ENCODE peak calls at places on chromosomes 11 and 22, in ten cellular contexts. One of them, this sample, is unnamed. For H3K4me1, the result is how much of the 10 kb centered on the place peaks cover.

GRCh38 chr11:64447717-64448598 is 89.0 kb downstream of the RPS6KA4 start:
- DNase-seq in spleen: peak
- DNase-seq in H1: no peak
- DNase-seq in cardiac muscle cell: peak
- DNase-seq in CD4-positive, CD25-positive, alpha-beta regulatory T cell: no peak
- DNase-seq in CD8-positive, alpha-beta memory T cell: no peak
- DNase-seq in MM.1S: no peak
- DNase-seq in aorta: peak
- DNase-seq in uterus: no peak
- DNase-seq in neural progenitor cell: no peak
- DNase-seq in this sample: no peak

GRCh38 chr11:26522912-26523610 is 49.0 kb downstream of the MUC15 start:
- DNase-seq in cardiac muscle cell: peak
- DNase-seq in MM.1S: peak
- DNase-seq in CD4-positive, CD25-positive, alpha-beta regulatory T cell: no peak
- DNase-seq in neural progenitor cell: peak
- DNase-seq in H1: peak
- DNase-seq in CD8-positive, alpha-beta memory T cell: no peak
- DNase-seq in aorta: no peak
- DNase-seq in uterus: no peak
- DNase-seq in spleen: no peak
- DNase-seq in this sample: no peak

GRCh38 chr22:24751518-24751917 is 23.0 kb downstream of the PIWIL3 start:
- DNase-seq in cardiac muscle cell: no peak
- DNase-seq in H1: no peak
- DNase-seq in uterus: no peak
- DNase-seq in neural progenitor cell: no peak
- DNase-seq in CD8-positive, alpha-beta memory T cell: no peak
- DNase-seq in spleen: no peak
- DNase-seq in aorta: no peak
- DNase-seq in MM.1S: no peak
- DNase-seq in CD4-positive, CD25-positive, alpha-beta regulatory T cell: no peak
- DNase-seq in this sample: no peak

GRCh38 chr11:46127150-46127638 is 5.9 kb upstream of the PHF21A start:
- DNase-seq in aorta: peak
- DNase-seq in CD8-positive, alpha-beta memory T cell: peak
- DNase-seq in H1: no peak
- DNase-seq in uterus: no peak
- DNase-seq in cardiac muscle cell: peak
- DNase-seq in neural progenitor cell: peak
- DNase-seq in MM.1S: peak
- DNase-seq in spleen: peak
- DNase-seq in CD4-positive, CD25-positive, alpha-beta regulatory T cell: peak
- DNase-seq in this sample: peak

GRCh38 chr22:29994027-29994715 is 86.1 kb upstream of the HORMAD2 start:
- DNase-seq in neural progenitor cell: no peak
- DNase-seq in aorta: no peak
- DNase-seq in H1: no peak
- DNase-seq in cardiac muscle cell: peak
- DNase-seq in CD4-positive, CD25-positive, alpha-beta regulatory T cell: peak
- DNase-seq in MM.1S: no peak
- DNase-seq in spleen: no peak
- DNase-seq in CD8-positive, alpha-beta memory T cell: no peak
- DNase-seq in uterus: no peak
- DNase-seq in this sample: no peak

GRCh38 chr22:17922925-17923898 is 101.1 kb downstream of the MICAL3 start:
- DNase-seq in CD4-positive, CD25-positive, alpha-beta regulatory T cell: no peak
- DNase-seq in MM.1S: no peak
- DNase-seq in uterus: peak
- DNase-seq in CD8-positive, alpha-beta memory T cell: no peak
- DNase-seq in cardiac muscle cell: peak
- DNase-seq in neural progenitor cell: no peak
- DNase-seq in aorta: peak
- DNase-seq in spleen: no peak
- DNase-seq in H1: no peak
- DNase-seq in this sample: no peak

GRCh38 chr11:126403039-126403438 is 47.6 kb downstream of the ST3GAL4 start:
- DNase-seq in H1: no peak
- DNase-seq in cardiac muscle cell: no peak
- DNase-seq in uterus: no peak
- DNase-seq in spleen: no peak
- DNase-seq in neural progenitor cell: peak
- DNase-seq in CD8-positive, alpha-beta memory T cell: no peak
- DNase-seq in aorta: no peak
- DNase-seq in CD4-positive, CD25-positive, alpha-beta regulatory T cell: no peak
- DNase-seq in MM.1S: no peak
- DNase-seq in this sample: no peak

GRCh38 chr22:48719978-48720661 is 1107.6 kb downstream of the BRD1 start:
- DNase-seq in cardiac muscle cell: no peak
- DNase-seq in uterus: no peak
- DNase-seq in CD4-positive, CD25-positive, alpha-beta regulatory T cell: no peak
- DNase-seq in neural progenitor cell: peak
- DNase-seq in MM.1S: no peak
- DNase-seq in aorta: peak
- DNase-seq in spleen: peak
- DNase-seq in CD8-positive, alpha-beta memory T cell: no peak
- DNase-seq in H1: peak
- DNase-seq in this sample: no peak

GRCh38 chr11:24585192-24585591 is 88.3 kb downstream of the LUZP2 start:
- DNase-seq in H1: no peak
- DNase-seq in uterus: no peak
- DNase-seq in CD8-positive, alpha-beta memory T cell: no peak
- DNase-seq in MM.1S: no peak
- DNase-seq in cardiac muscle cell: peak
- DNase-seq in neural progenitor cell: no peak
- DNase-seq in CD4-positive, CD25-positive, alpha-beta regulatory T cell: no peak
- DNase-seq in aorta: no peak
- DNase-seq in spleen: no peak
- DNase-seq in this sample: no peak

GRCh38 chr11:107598225-107599139 is 7.5 kb downstream of the ELMOD1 start:
- DNase-seq in spleen: no peak
- DNase-seq in aorta: no peak
- DNase-seq in CD8-positive, alpha-beta memory T cell: no peak
- DNase-seq in cardiac muscle cell: peak
- DNase-seq in CD4-positive, CD25-positive, alpha-beta regulatory T cell: no peak
- DNase-seq in neural progenitor cell: peak
- DNase-seq in H1: peak
- DNase-seq in MM.1S: peak
- DNase-seq in uterus: no peak
- DNase-seq in this sample: no peak

GRCh38 chr22:22742641-22743040 is 98.2 kb downstream of the GGTLC2 start:
- DNase-seq in aorta: no peak
- DNase-seq in MM.1S: no peak
- DNase-seq in uterus: no peak
- DNase-seq in CD8-positive, alpha-beta memory T cell: no peak
- DNase-seq in H1: no peak
- DNase-seq in CD4-positive, CD25-positive, alpha-beta regulatory T cell: no peak
- DNase-seq in neural progenitor cell: no peak
- DNase-seq in cardiac muscle cell: no peak
- DNase-seq in spleen: no peak
- DNase-seq in this sample: no peak

GRCh38 chr11:36557991-36558390 is 9.8 kb upstream of the RAG1 start:
- DNase-seq in cardiac muscle cell: no peak
- DNase-seq in spleen: no peak
- DNase-seq in aorta: no peak
- DNase-seq in CD4-positive, CD25-positive, alpha-beta regulatory T cell: no peak
- DNase-seq in uterus: no peak
- DNase-seq in H1: no peak
- DNase-seq in neural progenitor cell: no peak
- DNase-seq in MM.1S: no peak
- DNase-seq in CD8-positive, alpha-beta memory T cell: no peak
- DNase-seq in this sample: no peak

GRCh38 chr11:61534025-61534900 is 25.7 kb downstream of the LRRC10B start:
- DNase-seq in uterus: no peak
- DNase-seq in neural progenitor cell: no peak
- DNase-seq in cardiac muscle cell: no peak
- DNase-seq in CD4-positive, CD25-positive, alpha-beta regulatory T cell: no peak
- DNase-seq in aorta: no peak
- DNase-seq in MM.1S: peak
- DNase-seq in spleen: no peak
- DNase-seq in CD8-positive, alpha-beta memory T cell: no peak
- DNase-seq in H1: no peak
- DNase-seq in this sample: no peak

DNA sequence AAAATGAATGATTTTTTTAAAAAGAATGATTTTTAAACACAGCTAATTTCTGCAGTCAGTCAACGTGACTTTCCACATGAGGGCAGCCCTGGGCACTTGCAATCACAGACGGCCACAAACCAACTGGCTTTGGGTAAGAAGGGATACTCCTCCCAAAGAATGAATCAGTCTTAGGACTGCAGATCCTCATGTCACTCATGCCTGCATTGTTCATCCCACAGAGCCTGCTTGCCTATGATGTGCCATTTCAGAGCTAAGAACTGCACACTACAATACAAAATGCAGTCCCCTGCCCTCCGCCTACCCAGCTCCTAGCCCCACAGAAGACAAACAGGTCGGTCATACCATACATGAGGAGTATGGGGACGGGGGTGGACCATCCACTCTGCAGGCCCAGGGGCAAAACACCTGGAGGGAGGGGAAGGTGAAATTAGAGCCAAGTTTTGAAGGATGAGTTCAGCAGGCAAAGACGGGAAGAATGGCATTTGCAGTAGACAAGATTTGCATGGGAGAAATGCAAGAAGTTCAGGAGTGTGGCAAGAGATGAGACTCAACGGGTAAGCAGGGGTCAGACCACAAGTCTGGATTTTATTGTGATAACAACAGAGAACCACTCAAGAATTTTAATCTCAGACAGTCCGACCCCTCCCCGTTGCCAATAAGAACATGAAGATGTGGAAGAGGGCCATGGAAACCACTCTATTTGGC is 24.7 kb downstream of the PACSIN2 start:
- DNase-seq in uterus: no peak
- DNase-seq in aorta: peak
- DNase-seq in neural progenitor cell: peak
- DNase-seq in cardiac muscle cell: peak
- DNase-seq in MM.1S: no peak
- DNase-seq in CD4-positive, CD25-positive, alpha-beta regulatory T cell: no peak
- DNase-seq in spleen: no peak
- DNase-seq in H1: no peak
- DNase-seq in CD8-positive, alpha-beta memory T cell: no peak
- DNase-seq in this sample: no peak
- H3K4me1 ChIP-seq in uterus: under half
- H3K4me1 ChIP-seq in aorta: under half
- H3K4me1 ChIP-seq in neural progenitor cell: under half
- H3K4me1 ChIP-seq in cardiac muscle cell: under half
- H3K4me1 ChIP-seq in MM.1S: under half
- H3K4me1 ChIP-seq in CD4-positive, CD25-positive, alpha-beta regulatory T cell: under half
- H3K4me1 ChIP-seq in spleen: under half
- H3K4me1 ChIP-seq in H1: under half
- H3K4me1 ChIP-seq in CD8-positive, alpha-beta memory T cell: under half
- H3K4me1 ChIP-seq in this sample: under half

GRCh38 chr11:114083256-114084252 is 24.0 kb downstream of the ZBTB16 start:
- DNase-seq in CD8-positive, alpha-beta memory T cell: no peak
- DNase-seq in neural progenitor cell: no peak
- DNase-seq in CD4-positive, CD25-positive, alpha-beta regulatory T cell: no peak
- DNase-seq in H1: no peak
- DNase-seq in MM.1S: no peak
- DNase-seq in aorta: no peak
- DNase-seq in uterus: no peak
- DNase-seq in cardiac muscle cell: no peak
- DNase-seq in spleen: no peak
- DNase-seq in this sample: no peak
- H3K4me1 ChIP-seq in CD8-positive, alpha-beta memory T cell: under half
- H3K4me1 ChIP-seq in neural progenitor cell: half or more
- H3K4me1 ChIP-seq in CD4-positive, CD25-positive, alpha-beta regulatory T cell: under half
- H3K4me1 ChIP-seq in H1: under half
- H3K4me1 ChIP-seq in MM.1S: under half
- H3K4me1 ChIP-seq in aorta: under half
- H3K4me1 ChIP-seq in uterus: under half
- H3K4me1 ChIP-seq in cardiac muscle cell: under half
- H3K4me1 ChIP-seq in spleen: half or more
- H3K4me1 ChIP-seq in this sample: under half

GRCh38 chr22:46580940-46581579 is 39.1 kb upstream of the GRAMD4 start:
- DNase-seq in spleen: peak
- DNase-seq in neural progenitor cell: no peak
- DNase-seq in uterus: peak
- DNase-seq in CD8-positive, alpha-beta memory T cell: no peak
- DNase-seq in cardiac muscle cell: no peak
- DNase-seq in aorta: no peak
- DNase-seq in MM.1S: no peak
- DNase-seq in CD4-positive, CD25-positive, alpha-beta regulatory T cell: no peak
- DNase-seq in H1: no peak
- DNase-seq in this sample: no peak

GRCh38 chr22:46577361-46578249 is 40.2 kb upstream of the CELSR1 start:
- DNase-seq in CD8-positive, alpha-beta memory T cell: no peak
- DNase-seq in H1: no peak
- DNase-seq in neural progenitor cell: peak
- DNase-seq in aorta: peak
- DNase-seq in spleen: peak
- DNase-seq in cardiac muscle cell: no peak
- DNase-seq in CD4-positive, CD25-positive, alpha-beta regulatory T cell: peak
- DNase-seq in MM.1S: no peak
- DNase-seq in uterus: no peak
- DNase-seq in this sample: no peak

GRCh38 chr22:46579751-46580449 is 40.3 kb upstream of the GRAMD4 start:
- DNase-seq in CD8-positive, alpha-beta memory T cell: no peak
- DNase-seq in uterus: no peak
- DNase-seq in MM.1S: no peak
- DNase-seq in spleen: peak
- DNase-seq in H1: no peak
- DNase-seq in neural progenitor cell: no peak
- DNase-seq in cardiac muscle cell: no peak
- DNase-seq in aorta: peak
- DNase-seq in CD4-positive, CD25-positive, alpha-beta regulatory T cell: no peak
- DNase-seq in this sample: no peak

GRCh38 chr22:46578251-46578823 is 40.9 kb upstream of the CELSR1 start:
- DNase-seq in H1: no peak
- DNase-seq in cardiac muscle cell: no peak
- DNase-seq in MM.1S: no peak
- DNase-seq in CD4-positive, CD25-positive, alpha-beta regulatory T cell: no peak
- DNase-seq in neural progenitor cell: no peak
- DNase-seq in uterus: no peak
- DNase-seq in spleen: peak
- DNase-seq in aorta: peak
- DNase-seq in CD8-positive, alpha-beta memory T cell: no peak
- DNase-seq in this sample: no peak

GRCh38 chr22:46578824-46579561 is 41.2 kb upstream of the GRAMD4 start:
- DNase-seq in spleen: peak
- DNase-seq in neural progenitor cell: peak
- DNase-seq in aorta: peak
- DNase-seq in H1: no peak
- DNase-seq in CD4-positive, CD25-positive, alpha-beta regulatory T cell: no peak
- DNase-seq in uterus: no peak
- DNase-seq in MM.1S: no peak
- DNase-seq in CD8-positive, alpha-beta memory T cell: no peak
- DNase-seq in cardiac muscle cell: peak
- DNase-seq in this sample: no peak
- H3K4me1 ChIP-seq in spleen: half or more
- H3K4me1 ChIP-seq in neural progenitor cell: under half
- H3K4me1 ChIP-seq in aorta: under half
- H3K4me1 ChIP-seq in H1: under half
- H3K4me1 ChIP-seq in CD4-positive, CD25-positive, alpha-beta regulatory T cell: under half
- H3K4me1 ChIP-seq in uterus: under half
- H3K4me1 ChIP-seq in MM.1S: under half
- H3K4me1 ChIP-seq in CD8-positive, alpha-beta memory T cell: under half
- H3K4me1 ChIP-seq in cardiac muscle cell: under half
- H3K4me1 ChIP-seq in this sample: under half

GRCh38 chr11:846496-847098 is 3.9 kb downstream of the TSPAN4 start:
- DNase-seq in CD8-positive, alpha-beta memory T cell: no peak
- DNase-seq in uterus: no peak
- DNase-seq in aorta: no peak
- DNase-seq in cardiac muscle cell: no peak
- DNase-seq in CD4-positive, CD25-positive, alpha-beta regulatory T cell: no peak
- DNase-seq in MM.1S: no peak
- DNase-seq in neural progenitor cell: no peak
- DNase-seq in spleen: no peak
- DNase-seq in H1: no peak
- DNase-seq in this sample: no peak
- H3K4me1 ChIP-seq in CD8-positive, alpha-beta memory T cell: under half
- H3K4me1 ChIP-seq in uterus: under half
- H3K4me1 ChIP-seq in aorta: under half
- H3K4me1 ChIP-seq in cardiac muscle cell: under half
- H3K4me1 ChIP-seq in CD4-positive, CD25-positive, alpha-beta regulatory T cell: under half
- H3K4me1 ChIP-seq in MM.1S: under half
- H3K4me1 ChIP-seq in neural progenitor cell: under half
- H3K4me1 ChIP-seq in spleen: half or more
- H3K4me1 ChIP-seq in H1: under half
- H3K4me1 ChIP-seq in this sample: under half

This sample was measured in effector memory CD4-positive, alpha-beta T cell.